ENCODE peak calls at places on chromosomes 4 and X, in ten cellular contexts. One of them, this sample, is unnamed. For H3K4me1, the result is how much of the 10 kb centered on the place peaks cover.

GRCh38 chr4:100042235-100042634 is 92.2 kb upstream of the H2AZ1 start:
- DNase-seq in Peyer's patch: no peak
- DNase-seq in Karpas-422: no peak
- DNase-seq in lower lobe of right lung: no peak
- DNase-seq in cardiac muscle cell: no peak
- DNase-seq in A673: no peak
- DNase-seq in gastrocnemius medialis: no peak
- DNase-seq in endothelial cell of umbilical vein: no peak
- DNase-seq in mammary epithelial cell: no peak
- DNase-seq in tibial nerve: no peak
- DNase-seq in this sample: peak

GRCh38 chr4:152316969-152317368 is 218.9 kb downstream of the FBXW7 start:
- DNase-seq in tibial nerve: no peak
- DNase-seq in endothelial cell of umbilical vein: no peak
- DNase-seq in cardiac muscle cell: peak
- DNase-seq in gastrocnemius medialis: no peak
- DNase-seq in Karpas-422: no peak
- DNase-seq in Peyer's patch: no peak
- DNase-seq in lower lobe of right lung: no peak
- DNase-seq in A673: no peak
- DNase-seq in mammary epithelial cell: no peak
- DNase-seq in this sample: peak

GRCh38 chrX:86148024-86148511 is at the start of gene DACH2:
- DNase-seq in gastrocnemius medialis: peak
- DNase-seq in Karpas-422: no peak
- DNase-seq in cardiac muscle cell: peak
- DNase-seq in mammary epithelial cell: peak
- DNase-seq in lower lobe of right lung: peak
- DNase-seq in A673: peak
- DNase-seq in Peyer's patch: peak
- DNase-seq in endothelial cell of umbilical vein: peak
- DNase-seq in tibial nerve: peak
- DNase-seq in this sample: peak

GRCh38 chrX:153055827-153056748 is at the start of gene PNMA3:
- DNase-seq in gastrocnemius medialis: no peak
- DNase-seq in endothelial cell of umbilical vein: no peak
- DNase-seq in A673: peak
- DNase-seq in Karpas-422: no peak
- DNase-seq in cardiac muscle cell: no peak
- DNase-seq in tibial nerve: no peak
- DNase-seq in lower lobe of right lung: no peak
- DNase-seq in mammary epithelial cell: no peak
- DNase-seq in Peyer's patch: no peak
- DNase-seq in this sample: no peak

GRCh38 chr4:150217192-150217591 is 138.9 kb downstream of the DCLK2 start:
- DNase-seq in A673: peak
- DNase-seq in gastrocnemius medialis: no peak
- DNase-seq in Peyer's patch: no peak
- DNase-seq in mammary epithelial cell: peak
- DNase-seq in tibial nerve: no peak
- DNase-seq in cardiac muscle cell: peak
- DNase-seq in Karpas-422: peak
- DNase-seq in endothelial cell of umbilical vein: peak
- DNase-seq in lower lobe of right lung: no peak
- DNase-seq in this sample: peak

GRCh38 chr4:134216436-134216835 is 14.8 kb upstream of the PABPC4L start:
- DNase-seq in endothelial cell of umbilical vein: no peak
- DNase-seq in tibial nerve: no peak
- DNase-seq in gastrocnemius medialis: no peak
- DNase-seq in A673: no peak
- DNase-seq in Peyer's patch: no peak
- DNase-seq in Karpas-422: no peak
- DNase-seq in mammary epithelial cell: no peak
- DNase-seq in cardiac muscle cell: peak
- DNase-seq in lower lobe of right lung: no peak
- DNase-seq in this sample: peak

GRCh38 chr4:108172231-108172779 is 3.6 kb upstream of the LEF1 start:
- DNase-seq in Karpas-422: no peak
- DNase-seq in endothelial cell of umbilical vein: no peak
- DNase-seq in Peyer's patch: peak
- DNase-seq in lower lobe of right lung: no peak
- DNase-seq in cardiac muscle cell: peak
- DNase-seq in gastrocnemius medialis: no peak
- DNase-seq in A673: no peak
- DNase-seq in mammary epithelial cell: no peak
- DNase-seq in tibial nerve: no peak
- DNase-seq in this sample: peak

GRCh38 chrX:8424941-8425340 is 39.7 kb upstream of the VCX3B start:
- DNase-seq in mammary epithelial cell: peak
- DNase-seq in gastrocnemius medialis: no peak
- DNase-seq in A673: no peak
- DNase-seq in lower lobe of right lung: no peak
- DNase-seq in cardiac muscle cell: no peak
- DNase-seq in Peyer's patch: no peak
- DNase-seq in tibial nerve: no peak
- DNase-seq in Karpas-422: no peak
- DNase-seq in endothelial cell of umbilical vein: no peak
- DNase-seq in this sample: no peak

GRCh38 chr4:112677519-112678091 is 40.7 kb downstream of the LARP7 start:
- DNase-seq in gastrocnemius medialis: no peak
- DNase-seq in lower lobe of right lung: no peak
- DNase-seq in Karpas-422: no peak
- DNase-seq in endothelial cell of umbilical vein: no peak
- DNase-seq in mammary epithelial cell: no peak
- DNase-seq in cardiac muscle cell: no peak
- DNase-seq in Peyer's patch: no peak
- DNase-seq in A673: no peak
- DNase-seq in tibial nerve: no peak
- DNase-seq in this sample: no peak

GRCh38 chr4:18050448-18050847 is 28.9 kb upstream of the LCORL start:
- DNase-seq in Peyer's patch: no peak
- DNase-seq in A673: no peak
- DNase-seq in tibial nerve: no peak
- DNase-seq in lower lobe of right lung: no peak
- DNase-seq in gastrocnemius medialis: no peak
- DNase-seq in endothelial cell of umbilical vein: no peak
- DNase-seq in Karpas-422: no peak
- DNase-seq in cardiac muscle cell: no peak
- DNase-seq in mammary epithelial cell: no peak
- DNase-seq in this sample: no peak

GRCh38 chrX:1902901-1903379 is 288.1 kb downstream of the ASMT start:
- DNase-seq in lower lobe of right lung: no peak
- DNase-seq in endothelial cell of umbilical vein: no peak
- DNase-seq in Peyer's patch: no peak
- DNase-seq in mammary epithelial cell: no peak
- DNase-seq in cardiac muscle cell: no peak
- DNase-seq in gastrocnemius medialis: no peak
- DNase-seq in Karpas-422: no peak
- DNase-seq in A673: no peak
- DNase-seq in tibial nerve: no peak
- DNase-seq in this sample: no peak

GRCh38 chr4:153529646-153530045 is 63.5 kb downstream of the TMEM131L start:
- DNase-seq in A673: no peak
- DNase-seq in lower lobe of right lung: no peak
- DNase-seq in tibial nerve: no peak
- DNase-seq in cardiac muscle cell: peak
- DNase-seq in gastrocnemius medialis: no peak
- DNase-seq in Karpas-422: no peak
- DNase-seq in Peyer's patch: no peak
- DNase-seq in mammary epithelial cell: no peak
- DNase-seq in endothelial cell of umbilical vein: no peak
- DNase-seq in this sample: peak
- H3K4me1 ChIP-seq in A673: under half
- H3K4me1 ChIP-seq in lower lobe of right lung: under half
- H3K4me1 ChIP-seq in tibial nerve: under half
- H3K4me1 ChIP-seq in cardiac muscle cell: under half
- H3K4me1 ChIP-seq in gastrocnemius medialis: half or more
- H3K4me1 ChIP-seq in Karpas-422: half or more
- H3K4me1 ChIP-seq in Peyer's patch: under half
- H3K4me1 ChIP-seq in mammary epithelial cell: under half
- H3K4me1 ChIP-seq in endothelial cell of umbilical vein: under half
- H3K4me1 ChIP-seq in this sample: under half

GRCh38 chrX:19862634-19863236 is 24.7 kb downstream of the SH3KBP1 start:
- DNase-seq in gastrocnemius medialis: no peak
- DNase-seq in A673: no peak
- DNase-seq in mammary epithelial cell: no peak
- DNase-seq in endothelial cell of umbilical vein: no peak
- DNase-seq in tibial nerve: no peak
- DNase-seq in Karpas-422: no peak
- DNase-seq in cardiac muscle cell: no peak
- DNase-seq in Peyer's patch: no peak
- DNase-seq in lower lobe of right lung: no peak
- DNase-seq in this sample: no peak

GRCh38 chrX:19864736-19865135 is 22.7 kb downstream of the SH3KBP1 start:
- DNase-seq in tibial nerve: no peak
- DNase-seq in A673: no peak
- DNase-seq in cardiac muscle cell: no peak
- DNase-seq in gastrocnemius medialis: no peak
- DNase-seq in lower lobe of right lung: no peak
- DNase-seq in endothelial cell of umbilical vein: no peak
- DNase-seq in Peyer's patch: no peak
- DNase-seq in mammary epithelial cell: no peak
- DNase-seq in Karpas-422: peak
- DNase-seq in this sample: no peak

GRCh38 chrX:19863237-19864223 is 23.9 kb downstream of the SH3KBP1 start:
- DNase-seq in A673: no peak
- DNase-seq in Peyer's patch: no peak
- DNase-seq in endothelial cell of umbilical vein: no peak
- DNase-seq in Karpas-422: peak
- DNase-seq in cardiac muscle cell: no peak
- DNase-seq in mammary epithelial cell: no peak
- DNase-seq in gastrocnemius medialis: no peak
- DNase-seq in tibial nerve: no peak
- DNase-seq in lower lobe of right lung: no peak
- DNase-seq in this sample: peak

GRCh38 chrX:19857131-19857530 is 30.3 kb downstream of the SH3KBP1 start:
- DNase-seq in gastrocnemius medialis: no peak
- DNase-seq in endothelial cell of umbilical vein: no peak
- DNase-seq in Peyer's patch: no peak
- DNase-seq in mammary epithelial cell: no peak
- DNase-seq in lower lobe of right lung: no peak
- DNase-seq in tibial nerve: no peak
- DNase-seq in cardiac muscle cell: no peak
- DNase-seq in A673: no peak
- DNase-seq in Karpas-422: no peak
- DNase-seq in this sample: no peak

GRCh38 chrX:19860571-19860970 is 26.8 kb downstream of the SH3KBP1 start:
- DNase-seq in Peyer's patch: no peak
- DNase-seq in cardiac muscle cell: no peak
- DNase-seq in lower lobe of right lung: no peak
- DNase-seq in endothelial cell of umbilical vein: no peak
- DNase-seq in Karpas-422: no peak
- DNase-seq in tibial nerve: no peak
- DNase-seq in mammary epithelial cell: no peak
- DNase-seq in gastrocnemius medialis: no peak
- DNase-seq in A673: no peak
- DNase-seq in this sample: no peak
- H3K4me1 ChIP-seq in Peyer's patch: under half
- H3K4me1 ChIP-seq in cardiac muscle cell: under half
- H3K4me1 ChIP-seq in lower lobe of right lung: under half
- H3K4me1 ChIP-seq in endothelial cell of umbilical vein: under half
- H3K4me1 ChIP-seq in Karpas-422: half or more
- H3K4me1 ChIP-seq in tibial nerve: under half
- H3K4me1 ChIP-seq in mammary epithelial cell: under half
- H3K4me1 ChIP-seq in gastrocnemius medialis: under half
- H3K4me1 ChIP-seq in A673: under half
- H3K4me1 ChIP-seq in this sample: under half

GRCh38 chr4:140256335-140256734 is 102.4 kb upstream of the MAML3 start:
- DNase-seq in Peyer's patch: peak
- DNase-seq in mammary epithelial cell: peak
- DNase-seq in lower lobe of right lung: no peak
- DNase-seq in endothelial cell of umbilical vein: peak
- DNase-seq in A673: no peak
- DNase-seq in Karpas-422: no peak
- DNase-seq in gastrocnemius medialis: peak
- DNase-seq in tibial nerve: no peak
- DNase-seq in cardiac muscle cell: no peak
- DNase-seq in this sample: peak

GRCh38 chr4:140257461-140258305 is 103.7 kb upstream of the MAML3 start:
- DNase-seq in lower lobe of right lung: no peak
- DNase-seq in Karpas-422: no peak
- DNase-seq in tibial nerve: no peak
- DNase-seq in mammary epithelial cell: peak
- DNase-seq in cardiac muscle cell: no peak
- DNase-seq in endothelial cell of umbilical vein: peak
- DNase-seq in A673: no peak
- DNase-seq in Peyer's patch: no peak
- DNase-seq in gastrocnemius medialis: peak
- DNase-seq in this sample: peak

GRCh38 chr4:140255919-140256318 is 101.9 kb upstream of the MAML3 start:
- DNase-seq in Karpas-422: peak
- DNase-seq in cardiac muscle cell: no peak
- DNase-seq in Peyer's patch: no peak
- DNase-seq in A673: no peak
- DNase-seq in mammary epithelial cell: no peak
- DNase-seq in tibial nerve: no peak
- DNase-seq in lower lobe of right lung: no peak
- DNase-seq in gastrocnemius medialis: no peak
- DNase-seq in endothelial cell of umbilical vein: no peak
- DNase-seq in this sample: no peak

GRCh38 chr4:140255467-140255866 is 101.5 kb upstream of the MAML3 start:
- DNase-seq in lower lobe of right lung: no peak
- DNase-seq in endothelial cell of umbilical vein: peak
- DNase-seq in mammary epithelial cell: no peak
- DNase-seq in gastrocnemius medialis: no peak
- DNase-seq in A673: no peak
- DNase-seq in cardiac muscle cell: no peak
- DNase-seq in Karpas-422: peak
- DNase-seq in tibial nerve: no peak
- DNase-seq in Peyer's patch: no peak
- DNase-seq in this sample: peak

DNA sequence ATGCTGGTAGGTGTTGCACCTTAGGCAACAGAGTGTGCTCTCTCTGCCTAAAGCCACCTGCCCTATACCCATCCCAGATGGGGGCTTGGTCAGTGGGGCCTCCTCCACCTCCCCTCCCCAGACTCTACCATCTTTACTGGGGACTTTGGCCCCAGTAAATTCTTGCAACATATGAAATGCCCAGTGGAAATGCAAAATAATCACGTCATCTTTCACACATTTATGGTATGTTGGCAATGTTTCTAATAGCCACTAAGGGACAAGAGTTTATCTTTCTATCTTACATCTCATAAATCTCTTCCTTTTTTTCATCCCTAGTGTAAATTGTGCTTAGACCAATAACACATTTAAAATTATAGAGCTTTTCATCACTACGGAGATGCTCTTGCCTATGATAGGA is 103.0 kb upstream of the MAML3 start:
- DNase-seq in Peyer's patch: no peak
- DNase-seq in tibial nerve: no peak
- DNase-seq in gastrocnemius medialis: no peak
- DNase-seq in cardiac muscle cell: no peak
- DNase-seq in mammary epithelial cell: no peak
- DNase-seq in endothelial cell of umbilical vein: peak
- DNase-seq in A673: no peak
- DNase-seq in Karpas-422: no peak
- DNase-seq in lower lobe of right lung: no peak
- DNase-seq in this sample: peak
- H3K4me1 ChIP-seq in Peyer's patch: under half
- H3K4me1 ChIP-seq in tibial nerve: under half
- H3K4me1 ChIP-seq in gastrocnemius medialis: under half
- H3K4me1 ChIP-seq in cardiac muscle cell: under half
- H3K4me1 ChIP-seq in mammary epithelial cell: under half
- H3K4me1 ChIP-seq in endothelial cell of umbilical vein: half or more
- H3K4me1 ChIP-seq in A673: under half
- H3K4me1 ChIP-seq in Karpas-422: half or more
- H3K4me1 ChIP-seq in lower lobe of right lung: under half
- H3K4me1 ChIP-seq in this sample: under half

GRCh38 chr4:80008971-80009370 is 64.1 kb downstream of the ANTXR2 start:
- DNase-seq in Karpas-422: no peak
- DNase-seq in tibial nerve: no peak
- DNase-seq in Peyer's patch: no peak
- DNase-seq in endothelial cell of umbilical vein: no peak
- DNase-seq in cardiac muscle cell: no peak
- DNase-seq in mammary epithelial cell: no peak
- DNase-seq in gastrocnemius medialis: no peak
- DNase-seq in lower lobe of right lung: no peak
- DNase-seq in A673: no peak
- DNase-seq in this sample: no peak
- H3K4me1 ChIP-seq in Karpas-422: under half
- H3K4me1 ChIP-seq in tibial nerve: under half
- H3K4me1 ChIP-seq in Peyer's patch: under half
- H3K4me1 ChIP-seq in endothelial cell of umbilical vein: half or more
- H3K4me1 ChIP-seq in cardiac muscle cell: under half
- H3K4me1 ChIP-seq in mammary epithelial cell: under half
- H3K4me1 ChIP-seq in gastrocnemius medialis: under half
- H3K4me1 ChIP-seq in lower lobe of right lung: under half
- H3K4me1 ChIP-seq in A673: under half
- H3K4me1 ChIP-seq in this sample: under half